ENCODE peak calls at places on chromosomes 3 and 15, in four cellular contexts. N, A, M and S are unnamed samples.

GRCh38 chr3:184314700-184315505 is 497 bp downstream of the EIF4G1 start:
- DNase-seq in N (peak), A (peak), M (peak), S (peak)

GRCh38 chr3:134373942-134374790 is at the start of gene AMOTL2:
- DNase-seq in A (no peak), M (no peak), N (peak), S (peak)

GRCh38 chr3:48934333-48934991 is 15.8 kb downstream of the ARIH2 start:
- DNase-seq in M (no peak), A (no peak), N (no peak), S (no peak)

GRCh38 chr3:170162630-170163029 is 18.9 kb downstream of the PHC3 start:
- DNase-seq in A (no peak), N (peak), M (no peak), S (no peak)

GRCh38 chr3:53085476-53085875 is 39.6 kb upstream of the SFMBT1 start:
- DNase-seq in A (no peak), N (no peak), M (no peak), S (no peak)

GRCh38 chr3:168654700-168655099 is 559.0 kb upstream of the GOLIM4 start:
- DNase-seq in M (no peak), A (no peak), N (no peak), S (no peak)

GRCh38 chr3:139301183-139301582 is 42.6 kb upstream of the MRPS22 start:
- DNase-seq in M (no peak), A (no peak), N (peak), S (no peak)

GRCh38 chr3:184377882-184378445 is at the start of gene THPO:
- DNase-seq in A (no peak), N (no peak), M (no peak), S (no peak)

GRCh38 chr15:31434418-31435255 is 108.0 kb downstream of the KLF13 start:
- DNase-seq in A (peak), M (no peak), N (peak), S (peak)

GRCh38 chr3:102129774-102130608 is 280.7 kb downstream of the NFKBIZ start:
- DNase-seq in M (no peak), N (peak), A (no peak), S (peak)

GRCh38 chr15:57510647-57511046 is 81.1 kb upstream of the MYZAP start:
- DNase-seq in N (peak), M (peak), A (no peak), S (peak)

GRCh38 chr3:108780235-108780634 is 23.0 kb upstream of the RETNLB start:
- DNase-seq in A (no peak), N (no peak), M (no peak), S (no peak)